ENCODE peak calls at places on chromosome 17, in four cellular contexts. K is vagina, O is Kasumi-1, U is EL. G is an unnamed sample.

GRCh38 chr17:81722184-81723120 is 10.4 kb downstream of the SLC25A10 start:
- DNase-seq in O (no peak), K (no peak), U (no peak), G (no peak)

GRCh38 chr17:75842963-75843576 is 1.1 kb downstream of the UNC13D start:
- DNase-seq in U (no peak), K (no peak), O (no peak), G (no peak)

GRCh38 chr17:78272181-78272913 is 40.9 kb downstream of the TMEM235 start:
- DNase-seq in K (no peak), U (no peak), O (no peak), G (peak)

GRCh38 chr17:58281511-58282011 is 826 bp upstream of the MPO start:
- DNase-seq in O (peak), K (no peak), U (no peak), G (peak)

GRCh38 chr17:61000911-61001310 is 323.3 kb downstream of the BCAS3 start:
- DNase-seq in U (peak), K (no peak), O (peak), G (peak)

GRCh38 chr17:82685291-82685690 is 13.2 kb downstream of the RAB40B start:
- DNase-seq in U (no peak), O (no peak), K (no peak), G (no peak)

GRCh38 chr17:73278465-73279453 is 17.1 kb upstream of the CPSF4L start:
- DNase-seq in U (peak), O (no peak), K (no peak), G (no peak)

GRCh38 chr17:50272711-50273653 is 1.3 kb upstream of the TMEM92 start:
- DNase-seq in U (peak), O (peak), K (no peak), G (peak)

GRCh38 chr17:28118362-28118761 is 75.9 kb downstream of the NLK start:
- DNase-seq in O (peak), K (no peak), U (no peak), G (peak)

GRCh38 chr17:42975265-42975664 is 4.6 kb downstream of the PTGES3L start:
- DNase-seq in O (no peak), U (no peak), K (no peak), G (no peak)

GRCh38 chr17:29962656-29963055 is 21.2 kb downstream of the EFCAB5 start:
- DNase-seq in O (no peak), U (peak), K (no peak), G (no peak)

GRCh38 chr17:75764711-75765421 is at the start of gene GALK1:
- DNase-seq in K (peak), U (peak), O (peak), G (peak)

GRCh38 chr17:45170976-45171337 is 9.3 kb downstream of the HEXIM2 start:
- DNase-seq in O (no peak), U (no peak), K (no peak), G (peak)

GRCh38 chr17:33642002-33642401 is 348.9 kb upstream of the ASIC2 start:
- DNase-seq in U (no peak), K (no peak), O (no peak), G (no peak)

GRCh38 chr17:68718924-68719323 is 117.8 kb upstream of the FAM20A start:
- DNase-seq in K (no peak), U (no peak), O (no peak), G (no peak)

GRCh38 chr17:63961355-63962207 is 11.1 kb downstream of the SCN4A start:
- DNase-seq in O (no peak), U (peak), K (no peak), G (peak)

GRCh38 chr17:16465861-16466338 is 26.1 kb downstream of the LRRC75A start:
- DNase-seq in O (no peak), K (no peak), U (no peak), G (no peak)

GRCh38 chr17:45332989-45333701 is 16.3 kb upstream of the MAP3K14 start:
- DNase-seq in U (peak), K (peak), O (peak), G (peak)

GRCh38 chr17:31369266-31369665 is 22.2 kb upstream of the RAB11FIP4 start:
- DNase-seq in O (no peak), K (no peak), U (no peak), G (no peak)

GRCh38 chr17:5826384-5826783 is 242.1 kb upstream of the NLRP1 start:
- DNase-seq in O (no peak), U (peak), K (no peak), G (no peak)

GRCh38 chr17:41360291-41360995 is 9.2 kb downstream of the KRT33B start:
- DNase-seq in K (no peak), U (peak), O (no peak), G (no peak)

GRCh38 chr17:83005639-83006038 is 73.8 kb upstream of the METRNL start:
- DNase-seq in K (no peak), U (no peak), O (no peak), G (no peak)

GRCh38 chr17:68468334-68468733 is 11.0 kb upstream of the WIPI1 start:
- DNase-seq in U (no peak), O (no peak), K (no peak), G (no peak)

GRCh38 chr17:19009970-19010369 is 5.4 kb upstream of the FAM83G start:
- DNase-seq in K (no peak), U (no peak), O (no peak), G (no peak)

GRCh38 chr17:17874478-17874877 is 37.7 kb upstream of the SREBF1 start:
- DNase-seq in U (peak), O (no peak), K (no peak), G (no peak)

GRCh38 chr17:36823850-36824677 is 113.2 kb upstream of the LHX1 start:
- DNase-seq in O (no peak), U (no peak), K (no peak), G (no peak)

GRCh38 chr17:55717898-55718735 is 4.5 kb downstream of the TMEM100 start:
- DNase-seq in K (no peak), U (peak), O (peak), G (peak)

GRCh38 chr17:67520282-67520906 is 143.3 kb downstream of the PITPNC1 start:
- DNase-seq in K (no peak), U (no peak), O (peak), G (peak)

GRCh38 chr17:21313320-21313719 is 28.8 kb downstream of the MAP2K3 start:
- DNase-seq in O (no peak), U (no peak), K (no peak), G (no peak)

GRCh38 chr17:74241434-74241833 is 28.1 kb downstream of the TTYH2 start:
- DNase-seq in K (no peak), U (no peak), O (no peak), G (no peak)

GRCh38 chr17:77325826-77326581 is 185.2 kb downstream of the SEC14L1 start:
- DNase-seq in U (peak), O (no peak), K (peak), G (no peak)

GRCh38 chr17:19244796-19245195 is 7.6 kb downstream of the EPN2 start:
- DNase-seq in O (no peak), K (no peak), U (no peak), G (no peak)

GRCh38 chr17:29114141-29114540 is 66.1 kb downstream of the MYO18A start:
- DNase-seq in K (no peak), U (no peak), O (no peak), G (no peak)

GRCh38 chr17:52027620-52028019 is 130.9 kb downstream of the CA10 start:
- DNase-seq in O (no peak), K (no peak), U (peak), G (no peak)

GRCh38 chr17:38627957-38628356 is 22.2 kb upstream of the SRCIN1 start:
- DNase-seq in O (no peak), U (no peak), K (no peak), G (no peak)

GRCh38 chr17:59266748-59267147 is 46.4 kb downstream of the GDPD1 start:
- DNase-seq in O (no peak), U (no peak), K (no peak), G (no peak)

GRCh38 chr17:5629133-5629532 is 44.8 kb upstream of the NLRP1 start:
- DNase-seq in U (no peak), K (no peak), O (no peak), G (no peak)

GRCh38 chr17:64090144-64090543 is 39.8 kb downstream of the ERN1 start:
- DNase-seq in K (no peak), U (no peak), O (no peak), G (no peak)